ENCODE peak calls at places on chromosome 9, in seven cellular contexts. F, T, I, Q, W, Z and B are unnamed samples.

GRCh38 chr9:76996700-76997099 is 22.8 kb upstream of the FOXB2 start:
- DNase-seq in F (no peak), T (no peak), I (peak; percentile 38), Q (peak; percentile 40), W (peak; percentile 37), Z (peak; percentile 25), B (no peak)

GRCh38 chr9:112332977-112333638 is at the start of gene PTBP3:
- DNase-seq in F (no peak), T (peak; percentile 90), I (peak; percentile 69), Q (peak; percentile 75), W (peak; percentile 86), Z (peak; percentile 92), B (peak; percentile 92)

GRCh38 chr9:134591082-134591571 is 50.5 kb upstream of the COL5A1 start:
- DNase-seq in F (no peak), T (no peak), I (no peak), Q (no peak), W (no peak), Z (no peak), B (no peak)

GRCh38 chr9:131262327-131263032 is 13.8 kb downstream of the FAM78A start:
- DNase-seq in F (no peak), T (no peak), I (no peak), Q (no peak), W (no peak), Z (peak; percentile 9), B (peak; percentile 59)

GRCh38 chr9:135463140-135463539 is 16.4 kb upstream of the PPP1R26 start:
- DNase-seq in F (no peak), T (no peak), I (no peak), Q (no peak), W (no peak), Z (peak; percentile 61), B (no peak)

GRCh38 chr9:31210982-31211570 is 1173.4 kb upstream of the ACO1 start:
- DNase-seq in F (peak; percentile 1), T (no peak), I (no peak), Q (no peak), W (no peak), Z (no peak), B (peak; percentile 46)

GRCh38 chr9:109022909-109023308 is 9.6 kb upstream of the CTNNAL1 start:
- DNase-seq in F (no peak), T (no peak), I (no peak), Q (no peak), W (no peak), Z (no peak), B (no peak)

GRCh38 chr9:32986971-32987370 is 14.5 kb downstream of the APTX start:
- DNase-seq in F (no peak), T (no peak), I (no peak), Q (no peak), W (no peak), Z (no peak), B (no peak)

GRCh38 chr9:93064392-93065124 is 6.1 kb downstream of the SUSD3 start:
- DNase-seq in F (peak; percentile 94), T (no peak), I (no peak), Q (no peak), W (peak; percentile 23), Z (peak; percentile 73), B (peak; percentile 95)

GRCh38 chr9:132074736-132075135 is 4.9 kb downstream of the MED27 start:
- DNase-seq in F (no peak), T (no peak), I (no peak), Q (no peak), W (no peak), Z (no peak), B (no peak)

GRCh38 chr9:136806631-136807201 is 1.0 kb upstream of the RABL6 start:
- DNase-seq in F (no peak), T (peak; percentile 51), I (no peak), Q (no peak), W (no peak), Z (no peak), B (no peak)
- H3K4me3 ChIP-seq in F (peak overlapping the region; percentile 76), T (peak overlapping the region; percentile 92), I (peak overlapping the region; percentile 81), Q (peak overlapping the region; percentile 100), W (no peak overlapping the region), Z (peak overlapping the region; percentile 97), B (peak overlapping the region; percentile 99)

GRCh38 chr9:94554439-94555331 is at the start of gene PCAT7:
- DNase-seq in F (peak; percentile 12), T (peak; percentile 78), I (no peak), Q (peak; percentile 66), W (peak; percentile 90), Z (peak; percentile 81), B (no peak)
- TF ChIP-seq POLR2A in F (no peak), T (peak; percentile 77), I (no peak), Q (no peak), W (peak; percentile 75), Z (no peak), B (peak; percentile 23)

GRCh38 chr9:470795-471194 is 256.1 kb downstream of the DOCK8 start:
- DNase-seq in F (no peak), T (no peak), I (no peak), Q (no peak), W (peak; percentile 22), Z (no peak), B (no peak)

GRCh38 chr9:472676-473075 is 258.0 kb downstream of the DOCK8 start:
- DNase-seq in F (no peak), T (no peak), I (no peak), Q (no peak), W (no peak), Z (no peak), B (no peak)

GRCh38 chr9:469672-470040 is 255.0 kb downstream of the DOCK8 start:
- DNase-seq in F (no peak), T (no peak), I (peak; percentile 49), Q (no peak), W (peak; percentile 41), Z (no peak), B (peak; percentile 61)

GRCh38 chr9:470041-470781 is 255.5 kb downstream of the DOCK8 start:
- DNase-seq in F (peak; percentile 72), T (peak; percentile 73), I (peak; percentile 84), Q (peak; percentile 85), W (peak; percentile 88), Z (peak; percentile 86), B (peak; percentile 92)

DNA sequence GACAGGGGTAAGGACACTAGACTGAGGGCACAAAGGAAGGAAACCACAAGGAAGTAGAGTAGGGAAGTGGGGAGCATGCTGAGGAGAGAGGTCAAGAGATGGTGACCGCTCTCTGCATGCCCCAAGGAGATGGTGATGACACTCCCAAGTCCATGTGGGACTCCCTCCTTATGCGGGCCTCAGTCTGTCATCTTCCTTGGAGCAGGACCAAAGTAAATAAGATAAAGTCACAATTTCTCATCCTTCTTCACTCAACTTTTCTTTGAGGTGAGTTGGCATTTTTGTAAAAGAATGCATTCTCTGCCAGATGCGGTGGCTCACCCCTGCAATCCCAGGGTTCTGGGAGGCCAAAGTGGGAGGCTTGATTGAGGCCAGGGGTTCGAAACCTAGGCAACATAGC is 256.7 kb downstream of the DOCK8 start:
- DNase-seq in F (no peak), T (no peak), I (no peak), Q (no peak), W (no peak), Z (no peak), B (no peak)
- H3K4me3 ChIP-seq in F (peak overlapping the region; percentile 65), T (no peak overlapping the region), I (no peak overlapping the region), Q (no peak overlapping the region), W (no peak overlapping the region), Z (no peak overlapping the region), B (no peak overlapping the region)

GRCh38 chr9:19122490-19123042 is 4.7 kb downstream of the PLIN2 start:
- DNase-seq in F (no peak), T (no peak), I (no peak), Q (no peak), W (no peak), Z (no peak), B (peak; percentile 38)
- TF ChIP-seq POLR2A in F (no peak), T (no peak), I (no peak), Q (no peak), W (no peak), Z (no peak), B (no peak)

DNA sequence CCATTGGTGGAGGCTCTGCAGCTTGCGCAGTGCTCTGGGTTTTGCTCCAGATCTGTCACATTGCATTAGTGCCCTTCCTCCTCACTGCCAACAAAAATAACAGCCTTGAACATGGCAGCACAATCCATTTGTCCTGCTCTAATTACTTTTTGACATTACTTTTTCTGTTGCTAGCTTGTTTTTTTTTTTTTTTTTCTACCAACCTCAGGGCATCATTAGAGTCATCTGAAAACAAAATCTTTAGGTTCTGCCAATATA is 117.5 kb upstream of the NR5A1 start:
- DNase-seq in F (no peak), T (no peak), I (no peak), Q (no peak), W (no peak), Z (no peak), B (no peak)
- H3K4me3 ChIP-seq in F (no peak overlapping the region), T (no peak overlapping the region), I (no peak overlapping the region), Q (no peak overlapping the region), W (no peak overlapping the region), Z (no peak overlapping the region), B (no peak overlapping the region)